ENCODE peak calls at places on chromosomes 16 and 17, in eight cellular contexts. N is stimulated activated CD8-positive, alpha-beta memory T cell treated with anti-CD3 and anti-CD28 coated beads, Interleukin-7, amount 100 ng/mL, for 1 hour; W is H7; A is body of pancreas; D is neural progenitor cell; C is EL; F is activated T-cell treated with anti-CD3 and anti-CD28 coated beads, Interleukin-2, amount 50 U/mL, for 4 hours; E is LoVo. Q is an unnamed sample.

GRCh38 chr17:74369221-74369620 is 1.9 kb downstream of the GPR142 start:
- DNase-seq in N (peak; percentile 31), W (peak; percentile 87), A (peak; percentile 66), D (peak; percentile 67), C (no peak), F (peak; percentile 63), E (no peak), Q (no peak)

GRCh38 chr17:1931759-1932579 is 93.2 kb downstream of the RTN4RL1 start:
- DNase-seq in N (no peak), W (peak; percentile 95), A (peak; percentile 61), D (peak; percentile 92), C (no peak), F (no peak), E (no peak), Q (no peak)

GRCh38 chr17:39579318-39580081 is 28.2 kb downstream of the NEUROD2 start:
- DNase-seq in N (no peak), W (peak; percentile 90), A (no peak), D (peak; percentile 91), C (no peak), F (no peak), E (no peak), Q (no peak)

GRCh38 chr17:21523482-21524210 is 147.5 kb downstream of the KCNJ12 start:
- DNase-seq in N (no peak), W (no peak), A (no peak), D (no peak), C (no peak), F (no peak), E (no peak), Q (no peak)

GRCh38 chr16:12405083-12405482 is 398.6 kb downstream of the CPPED1 start:
- DNase-seq in N (no peak), W (no peak), A (no peak), D (no peak), C (no peak), F (no peak), E (no peak), Q (no peak)

GRCh38 chr16:4053663-4054479 is 62.4 kb downstream of the ADCY9 start:
- DNase-seq in N (no peak), W (no peak), A (peak; percentile 78), D (no peak), C (peak; percentile 82), F (no peak), E (no peak), Q (no peak)

GRCh38 chr16:30775381-30776099 is 11.5 kb downstream of the ZNF629 start:
- DNase-seq in N (peak; percentile 8), W (peak; percentile 99), A (peak; percentile 86), D (peak; percentile 94), C (peak; percentile 82), F (peak; percentile 41), E (peak; percentile 76), Q (no peak)

GRCh38 chr17:80308672-80309517 is 48.2 kb downstream of the RNF213 start:
- DNase-seq in N (no peak), W (no peak), A (no peak), D (no peak), C (no peak), F (no peak), E (no peak), Q (no peak)

GRCh38 chr17:39231091-39231561 is 5.4 kb upstream of the STAC2 start:
- DNase-seq in N (no peak), W (peak; percentile 61), A (no peak), D (no peak), C (no peak), F (no peak), E (no peak), Q (no peak)

GRCh38 chr17:29378495-29378894 is 11.7 kb upstream of the TAOK1 start:
- DNase-seq in N (no peak), W (no peak), A (no peak), D (no peak), C (no peak), F (no peak), E (no peak), Q (no peak)